ENCODE peak calls at places on chromosome 10, in nine cellular contexts. L, X, Z, S, N, J, U, C and M are unnamed samples.

GRCh38 chr10:114957673-114958072 is 19.7 kb downstream of the TRUB1 start:
- DNase-seq in L (no peak), X (no peak), Z (no peak), S (no peak), N (no peak), J (no peak), U (no peak), C (peak; percentile 72), M (no peak)

GRCh38 chr10:48764486-48764885 is 79.8 kb downstream of the WDFY4 start:
- DNase-seq in L (no peak), X (no peak), Z (no peak), S (no peak), N (no peak), J (no peak), U (no peak), C (no peak), M (no peak)

GRCh38 chr10:75102830-75103673 is 8.4 kb upstream of the SAMD8 start:
- DNase-seq in L (no peak), X (no peak), Z (no peak), S (no peak), N (no peak), J (peak; percentile 56), U (no peak), C (no peak), M (peak; percentile 39)

GRCh38 chr10:99758241-99758891 is 24.1 kb upstream of the ABCC2 start:
- DNase-seq in L (no peak), X (no peak), Z (no peak), S (no peak), N (no peak), J (no peak), U (no peak), C (peak; percentile 49), M (no peak)

GRCh38 chr10:127150136-127150535 is 46.3 kb downstream of the INSYN2A start:
- DNase-seq in L (no peak), X (no peak), Z (no peak), S (peak; percentile 73), N (no peak), J (no peak), U (no peak), C (peak; percentile 75), M (no peak)

GRCh38 chr10:126880926-126881325 is 24.3 kb upstream of the DOCK1 start:
- DNase-seq in L (no peak), X (no peak), Z (no peak), S (no peak), N (no peak), J (no peak), U (no peak), C (no peak), M (no peak)

GRCh38 chr10:120573355-120573754 is 116.3 kb downstream of the PLPP4 start:
- DNase-seq in L (no peak), X (no peak), Z (no peak), S (no peak), N (no peak), J (no peak), U (no peak), C (no peak), M (no peak)

GRCh38 chr10:28503114-28503513 is 29.8 kb upstream of the WAC start:
- DNase-seq in L (no peak), X (peak; percentile 32), Z (no peak), S (peak; percentile 60), N (no peak), J (no peak), U (no peak), C (no peak), M (no peak)

GRCh38 chr10:62261666-62262065 is 7.0 kb downstream of the RTKN2 start:
- DNase-seq in L (no peak), X (no peak), Z (no peak), S (no peak), N (no peak), J (no peak), U (no peak), C (peak; percentile 63), M (no peak)

GRCh38 chr10:130403153-130403890 is 267.1 kb downstream of the GLRX3 start:
- DNase-seq in L (no peak), X (peak; percentile 71), Z (no peak), S (no peak), N (no peak), J (no peak), U (no peak), C (no peak), M (peak; percentile 24)

GRCh38 chr10:17599089-17599488 is 18.1 kb downstream of the HACD1 start:
- DNase-seq in L (no peak), X (no peak), Z (no peak), S (peak; percentile 39), N (no peak), J (no peak), U (no peak), C (peak; percentile 55), M (no peak)

GRCh38 chr10:120824864-120825263 is 26.3 kb upstream of the WDR11 start:
- DNase-seq in L (no peak), X (no peak), Z (peak; percentile 26), S (no peak), N (no peak), J (no peak), U (no peak), C (no peak), M (no peak)

GRCh38 chr10:99983280-99983988 is 26.3 kb downstream of the DNMBP start:
- DNase-seq in L (peak; percentile 62), X (no peak), Z (no peak), S (no peak), N (no peak), J (no peak), U (no peak), C (peak; percentile 79), M (peak; percentile 55)

GRCh38 chr10:35040761-35041501 is 49.2 kb downstream of the CUL2 start:
- DNase-seq in L (no peak), X (no peak), Z (no peak), S (peak; percentile 72), N (no peak), J (no peak), U (no peak), C (peak; percentile 63), M (no peak)

GRCh38 chr10:14556285-14556956 is 218.3 kb downstream of the FAM107B start:
- DNase-seq in L (no peak), X (no peak), Z (no peak), S (no peak), N (no peak), J (no peak), U (no peak), C (peak; percentile 23), M (no peak)

GRCh38 chr10:111360260-111360925 is 283.6 kb downstream of the ADRA2A start:
- DNase-seq in L (no peak), X (peak; percentile 23), Z (peak; percentile 25), S (peak; percentile 57), N (no peak), J (no peak), U (no peak), C (no peak), M (peak; percentile 44)

GRCh38 chr10:95818663-95819062 is 62.7 kb downstream of the ENTPD1 start:
- DNase-seq in L (no peak), X (no peak), Z (no peak), S (peak; percentile 80), N (no peak), J (no peak), U (no peak), C (peak; percentile 82), M (no peak)

GRCh38 chr10:133179651-133180050 is 19.6 kb downstream of the KNDC1 start:
- DNase-seq in L (no peak), X (no peak), Z (no peak), S (no peak), N (no peak), J (no peak), U (no peak), C (no peak), M (no peak)

GRCh38 chr10:43076876-43077420 is at the start of gene RET:
- DNase-seq in L (peak; percentile 38), X (no peak), Z (peak; percentile 51), S (no peak), N (no peak), J (no peak), U (no peak), C (no peak), M (no peak)

GRCh38 chr10:74071151-74071550 is 73.2 kb downstream of the VCL start:
- DNase-seq in L (no peak), X (no peak), Z (no peak), S (peak; percentile 82), N (no peak), J (no peak), U (no peak), C (peak; percentile 92), M (no peak)

GRCh38 chr10:103105462-103105861 is 87.6 kb downstream of the NT5C2 start:
- DNase-seq in L (no peak), X (no peak), Z (no peak), S (no peak), N (no peak), J (no peak), U (no peak), C (no peak), M (no peak)

GRCh38 chr10:111297351-111297848 is 220.6 kb downstream of the ADRA2A start:
- DNase-seq in L (peak; percentile 17), X (no peak), Z (no peak), S (peak; percentile 90), N (no peak), J (no peak), U (no peak), C (no peak), M (no peak)

GRCh38 chr10:70174058-70174741 is 3.9 kb upstream of the SAR1A start:
- DNase-seq in L (no peak), X (no peak), Z (peak; percentile 73), S (peak; percentile 11), N (no peak), J (no peak), U (no peak), C (no peak), M (no peak)

GRCh38 chr10:48476279-48476982 is 128.4 kb downstream of the ARHGAP22 start:
- DNase-seq in L (no peak), X (no peak), Z (no peak), S (no peak), N (no peak), J (peak; percentile 57), U (no peak), C (no peak), M (peak; percentile 29)

GRCh38 chr10:33248638-33249037 is 85.8 kb downstream of the NRP1 start:
- DNase-seq in L (no peak), X (no peak), Z (peak; percentile 18), S (peak; percentile 96), N (no peak), J (no peak), U (no peak), C (peak; percentile 95), M (no peak)

GRCh38 chr10:123417414-123417813 is 248.7 kb upstream of the GPR26 start:
- DNase-seq in L (no peak), X (no peak), Z (no peak), S (no peak), N (no peak), J (no peak), U (no peak), C (no peak), M (no peak)

GRCh38 chr10:119281581-119282071 is 74.3 kb downstream of the GRK5 start:
- DNase-seq in L (peak; percentile 48), X (peak; percentile 82), Z (no peak), S (peak; percentile 31), N (no peak), J (peak; percentile 92), U (no peak), C (no peak), M (peak; percentile 89)